ENCODE peak calls at places on chromosomes 6 and 20, in ten cellular contexts. One of them, this sample, is unnamed.

GRCh38 chr6:157322792-157323113 is 566 bp downstream of the TMEM242 start:
- DNase-seq in CD8-positive, alpha-beta T cell: no peak
- DNase-seq in astrocyte of the spinal cord: no peak
- DNase-seq in pancreas: no peak
- DNase-seq in upper lobe of right lung: no peak
- DNase-seq in CD8-positive, alpha-beta memory T cell: no peak
- DNase-seq in astrocyte: no peak
- DNase-seq in IMR-90: no peak
- DNase-seq in AG10803: no peak
- DNase-seq in cardiac fibroblast: no peak
- DNase-seq in this sample: no peak

GRCh38 chr20:50321797-50322480 is 131.3 kb downstream of the CEBPB start:
- DNase-seq in CD8-positive, alpha-beta T cell: no peak
- DNase-seq in astrocyte of the spinal cord: peak; percentile 69
- DNase-seq in pancreas: no peak
- DNase-seq in upper lobe of right lung: peak; percentile 83
- DNase-seq in CD8-positive, alpha-beta memory T cell: no peak
- DNase-seq in astrocyte: peak; percentile 72
- DNase-seq in IMR-90: peak; percentile 72
- DNase-seq in AG10803: peak; percentile 39
- DNase-seq in cardiac fibroblast: peak; percentile 54
- DNase-seq in this sample: no peak

GRCh38 chr6:13615802-13616140 is 636 bp downstream of the NOL7 start:
- DNase-seq in CD8-positive, alpha-beta T cell: peak; percentile 29
- DNase-seq in astrocyte of the spinal cord: no peak
- DNase-seq in pancreas: peak; percentile 37
- DNase-seq in upper lobe of right lung: peak; percentile 79
- DNase-seq in CD8-positive, alpha-beta memory T cell: peak; percentile 59
- DNase-seq in astrocyte: peak; percentile 35
- DNase-seq in IMR-90: peak; percentile 35
- DNase-seq in AG10803: peak; percentile 52
- DNase-seq in cardiac fibroblast: no peak
- DNase-seq in this sample: peak; percentile 53

GRCh38 chr6:38603966-38604365 is 35.8 kb downstream of the BTBD9 start:
- DNase-seq in CD8-positive, alpha-beta T cell: no peak
- DNase-seq in astrocyte of the spinal cord: no peak
- DNase-seq in pancreas: no peak
- DNase-seq in upper lobe of right lung: no peak
- DNase-seq in CD8-positive, alpha-beta memory T cell: no peak
- DNase-seq in astrocyte: peak; percentile 53
- DNase-seq in IMR-90: peak; percentile 50
- DNase-seq in AG10803: peak; percentile 62
- DNase-seq in cardiac fibroblast: peak; percentile 39
- DNase-seq in this sample: no peak

GRCh38 chr20:24379116-24379927 is 90.1 kb upstream of the SYNDIG1 start:
- DNase-seq in CD8-positive, alpha-beta T cell: no peak
- DNase-seq in astrocyte of the spinal cord: peak; percentile 52
- DNase-seq in pancreas: no peak
- DNase-seq in upper lobe of right lung: no peak
- DNase-seq in CD8-positive, alpha-beta memory T cell: no peak
- DNase-seq in astrocyte: peak; percentile 71
- DNase-seq in IMR-90: peak; percentile 33
- DNase-seq in AG10803: peak; percentile 79
- DNase-seq in cardiac fibroblast: peak; percentile 48
- DNase-seq in this sample: peak; percentile 59

GRCh38 chr20:53662595-53662994 is 69.0 kb upstream of the ZNF217 start:
- DNase-seq in CD8-positive, alpha-beta T cell: no peak
- DNase-seq in astrocyte of the spinal cord: no peak
- DNase-seq in pancreas: no peak
- DNase-seq in upper lobe of right lung: no peak
- DNase-seq in CD8-positive, alpha-beta memory T cell: no peak
- DNase-seq in astrocyte: no peak
- DNase-seq in IMR-90: no peak
- DNase-seq in AG10803: no peak
- DNase-seq in cardiac fibroblast: no peak
- DNase-seq in this sample: no peak

GRCh38 chr20:64065973-64066341 is 3.0 kb downstream of the TCEA2 start:
- DNase-seq in CD8-positive, alpha-beta T cell: no peak
- DNase-seq in astrocyte of the spinal cord: peak; percentile 81
- DNase-seq in pancreas: no peak
- DNase-seq in upper lobe of right lung: no peak
- DNase-seq in CD8-positive, alpha-beta memory T cell: peak; percentile 68
- DNase-seq in astrocyte: peak; percentile 77
- DNase-seq in IMR-90: peak; percentile 78
- DNase-seq in AG10803: peak; percentile 87
- DNase-seq in cardiac fibroblast: peak; percentile 80
- DNase-seq in this sample: peak; percentile 64

GRCh38 chr6:30743099-30744053 is 889 bp upstream of the FLOT1 start:
- DNase-seq in CD8-positive, alpha-beta T cell: no peak
- DNase-seq in astrocyte of the spinal cord: no peak
- DNase-seq in pancreas: peak; percentile 53
- DNase-seq in upper lobe of right lung: peak; percentile 73
- DNase-seq in CD8-positive, alpha-beta memory T cell: peak; percentile 50
- DNase-seq in astrocyte: no peak
- DNase-seq in IMR-90: peak; percentile 33
- DNase-seq in AG10803: no peak
- DNase-seq in cardiac fibroblast: peak; percentile 55
- DNase-seq in this sample: no peak

GRCh38 chr20:7984192-7984591 is 35.4 kb downstream of the TMX4 start:
- DNase-seq in CD8-positive, alpha-beta T cell: no peak
- DNase-seq in astrocyte of the spinal cord: no peak
- DNase-seq in pancreas: no peak
- DNase-seq in upper lobe of right lung: no peak
- DNase-seq in CD8-positive, alpha-beta memory T cell: no peak
- DNase-seq in astrocyte: no peak
- DNase-seq in IMR-90: no peak
- DNase-seq in AG10803: no peak
- DNase-seq in cardiac fibroblast: no peak
- DNase-seq in this sample: no peak

GRCh38 chr6:100335999-100336398 is 128.7 kb downstream of the SIM1 start:
- DNase-seq in CD8-positive, alpha-beta T cell: no peak
- DNase-seq in astrocyte of the spinal cord: no peak
- DNase-seq in pancreas: no peak
- DNase-seq in upper lobe of right lung: no peak
- DNase-seq in CD8-positive, alpha-beta memory T cell: no peak
- DNase-seq in astrocyte: no peak
- DNase-seq in IMR-90: no peak
- DNase-seq in AG10803: peak; percentile 80
- DNase-seq in cardiac fibroblast: peak; percentile 70
- DNase-seq in this sample: no peak

GRCh38 chr6:77511860-77512259 is 48.6 kb upstream of the HTR1B start:
- DNase-seq in CD8-positive, alpha-beta T cell: no peak
- DNase-seq in astrocyte of the spinal cord: no peak
- DNase-seq in pancreas: no peak
- DNase-seq in upper lobe of right lung: no peak
- DNase-seq in CD8-positive, alpha-beta memory T cell: no peak
- DNase-seq in astrocyte: no peak
- DNase-seq in IMR-90: no peak
- DNase-seq in AG10803: no peak
- DNase-seq in cardiac fibroblast: peak; percentile 2
- DNase-seq in this sample: no peak

GRCh38 chr6:74213995-74214394 is 518.0 kb downstream of the CD109 start:
- DNase-seq in CD8-positive, alpha-beta T cell: no peak
- DNase-seq in astrocyte of the spinal cord: no peak
- DNase-seq in pancreas: no peak
- DNase-seq in upper lobe of right lung: no peak
- DNase-seq in CD8-positive, alpha-beta memory T cell: no peak
- DNase-seq in astrocyte: no peak
- DNase-seq in IMR-90: peak; percentile 36
- DNase-seq in AG10803: no peak
- DNase-seq in cardiac fibroblast: no peak
- DNase-seq in this sample: no peak

GRCh38 chr20:37723668-37724067 is 29.8 kb downstream of the CTNNBL1 start:
- DNase-seq in CD8-positive, alpha-beta T cell: no peak
- DNase-seq in astrocyte of the spinal cord: no peak
- DNase-seq in pancreas: no peak
- DNase-seq in upper lobe of right lung: no peak
- DNase-seq in CD8-positive, alpha-beta memory T cell: no peak
- DNase-seq in astrocyte: no peak
- DNase-seq in IMR-90: no peak
- DNase-seq in AG10803: no peak
- DNase-seq in cardiac fibroblast: no peak
- DNase-seq in this sample: no peak

GRCh38 chr6:42724825-42725224 is 2.4 kb upstream of the PRPH2 start:
- DNase-seq in CD8-positive, alpha-beta T cell: no peak
- DNase-seq in astrocyte of the spinal cord: no peak
- DNase-seq in pancreas: no peak
- DNase-seq in upper lobe of right lung: no peak
- DNase-seq in CD8-positive, alpha-beta memory T cell: no peak
- DNase-seq in astrocyte: no peak
- DNase-seq in IMR-90: no peak
- DNase-seq in AG10803: no peak
- DNase-seq in cardiac fibroblast: no peak
- DNase-seq in this sample: no peak

GRCh38 chr6:10269814-10270472 is 144.9 kb downstream of the TFAP2A start:
- DNase-seq in CD8-positive, alpha-beta T cell: no peak
- DNase-seq in astrocyte of the spinal cord: peak; percentile 24
- DNase-seq in pancreas: no peak
- DNase-seq in upper lobe of right lung: no peak
- DNase-seq in CD8-positive, alpha-beta memory T cell: no peak
- DNase-seq in astrocyte: peak; percentile 20
- DNase-seq in IMR-90: no peak
- DNase-seq in AG10803: no peak
- DNase-seq in cardiac fibroblast: no peak
- DNase-seq in this sample: no peak

DNA sequence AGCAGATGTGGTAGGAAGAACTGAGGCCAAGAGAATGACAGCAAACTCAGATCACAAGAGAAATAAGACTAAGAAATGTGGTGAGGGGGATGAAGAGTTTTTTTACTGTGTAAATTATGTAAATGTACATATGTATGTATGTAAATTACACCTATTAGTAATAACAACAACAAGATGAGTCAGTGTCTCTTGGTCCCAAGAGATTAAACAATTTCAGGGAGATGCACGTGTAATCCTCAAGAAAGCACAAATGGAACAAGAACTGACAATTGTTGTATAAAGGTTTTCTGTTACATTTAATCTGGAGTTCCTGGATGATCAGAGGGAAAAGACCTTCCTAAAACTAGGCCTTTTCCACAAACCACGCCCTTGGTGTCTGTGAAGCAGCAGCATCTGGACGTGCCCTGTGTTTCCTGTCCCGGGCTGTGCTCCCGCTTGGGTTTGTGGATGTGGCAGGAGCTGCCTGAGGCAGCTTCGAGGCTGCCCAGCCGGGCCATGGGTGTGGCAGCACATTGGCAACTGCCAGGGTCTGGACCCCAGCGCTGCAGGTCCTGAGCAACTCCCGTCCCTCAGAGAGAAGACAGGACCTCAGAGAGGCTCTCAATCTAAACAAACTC is 999 bp downstream of the CLDN20 start:
- DNase-seq in CD8-positive, alpha-beta T cell: no peak
- DNase-seq in astrocyte of the spinal cord: no peak
- DNase-seq in pancreas: no peak
- DNase-seq in upper lobe of right lung: no peak
- DNase-seq in CD8-positive, alpha-beta memory T cell: no peak
- DNase-seq in astrocyte: no peak
- DNase-seq in IMR-90: no peak
- DNase-seq in AG10803: peak; percentile 66
- DNase-seq in cardiac fibroblast: peak; percentile 75
- DNase-seq in this sample: no peak
- H3K4me3 ChIP-seq in CD8-positive, alpha-beta T cell: no peak overlapping the region
- H3K4me3 ChIP-seq in astrocyte of the spinal cord: no peak overlapping the region
- H3K4me3 ChIP-seq in pancreas: no peak overlapping the region
- H3K4me3 ChIP-seq in upper lobe of right lung: no peak overlapping the region
- H3K4me3 ChIP-seq in CD8-positive, alpha-beta memory T cell: no peak overlapping the region
- H3K4me3 ChIP-seq in astrocyte: no peak overlapping the region
- H3K4me3 ChIP-seq in IMR-90: no peak overlapping the region
- H3K4me3 ChIP-seq in AG10803: no peak overlapping the region
- H3K4me3 ChIP-seq in cardiac fibroblast: no peak overlapping the region
- H3K4me3 ChIP-seq in this sample: no peak overlapping the region

DNA sequence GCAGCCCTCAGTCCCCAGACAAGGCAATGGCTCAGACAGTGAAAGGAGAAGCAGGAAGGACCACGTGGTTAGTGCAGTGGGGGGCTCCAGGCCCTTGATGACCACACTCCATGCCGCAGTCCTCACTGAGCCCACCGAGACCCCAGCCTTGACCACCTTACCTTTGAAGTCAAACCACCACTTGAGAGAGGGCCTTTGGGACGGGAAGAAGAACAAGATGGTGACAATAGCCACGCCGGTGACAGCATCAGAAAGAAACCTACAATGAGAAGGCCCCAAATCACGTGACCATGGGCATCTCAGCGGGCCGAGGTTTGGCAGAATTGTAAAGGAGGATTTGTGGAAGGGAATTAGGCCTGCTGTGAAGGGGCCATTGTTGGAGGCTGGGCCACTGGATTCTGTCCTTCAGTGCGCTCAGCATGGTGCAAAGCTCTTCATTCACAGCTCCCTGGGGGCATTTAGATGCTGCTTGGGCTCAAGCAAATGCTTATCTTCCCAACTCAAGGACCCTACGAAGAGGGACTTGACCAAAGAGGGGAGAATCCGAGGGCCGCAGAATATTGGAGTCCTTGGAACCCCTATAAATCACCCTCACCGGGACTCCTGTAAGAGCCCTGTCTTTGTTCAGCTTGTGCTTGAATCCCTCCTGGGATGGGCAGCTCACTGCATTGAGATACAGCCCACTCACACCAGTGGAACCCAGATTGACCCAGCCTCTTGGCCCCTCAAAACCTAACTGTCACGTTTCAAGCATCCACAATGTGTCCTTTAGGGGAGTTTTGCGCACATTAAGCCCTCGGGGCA is 33.2 kb upstream of the OCSTAMP start:
- DNase-seq in CD8-positive, alpha-beta T cell: no peak
- DNase-seq in astrocyte of the spinal cord: no peak
- DNase-seq in pancreas: no peak
- DNase-seq in upper lobe of right lung: no peak
- DNase-seq in CD8-positive, alpha-beta memory T cell: no peak
- DNase-seq in astrocyte: no peak
- DNase-seq in IMR-90: no peak
- DNase-seq in AG10803: no peak
- DNase-seq in cardiac fibroblast: no peak
- DNase-seq in this sample: no peak
- H3K4me3 ChIP-seq in CD8-positive, alpha-beta T cell: no peak overlapping the region
- H3K4me3 ChIP-seq in astrocyte of the spinal cord: no peak overlapping the region
- H3K4me3 ChIP-seq in pancreas: no peak overlapping the region
- H3K4me3 ChIP-seq in upper lobe of right lung: no peak overlapping the region
- H3K4me3 ChIP-seq in CD8-positive, alpha-beta memory T cell: no peak overlapping the region
- H3K4me3 ChIP-seq in astrocyte: no peak overlapping the region
- H3K4me3 ChIP-seq in IMR-90: no peak overlapping the region
- H3K4me3 ChIP-seq in AG10803: no peak overlapping the region
- H3K4me3 ChIP-seq in cardiac fibroblast: no peak overlapping the region
- H3K4me3 ChIP-seq in this sample: no peak overlapping the region

GRCh38 chr20:48825551-48825885 is 2.3 kb downstream of the PREX1 start:
- DNase-seq in CD8-positive, alpha-beta T cell: no peak
- DNase-seq in astrocyte of the spinal cord: no peak
- DNase-seq in pancreas: no peak
- DNase-seq in upper lobe of right lung: no peak
- DNase-seq in CD8-positive, alpha-beta memory T cell: no peak
- DNase-seq in astrocyte: no peak
- DNase-seq in IMR-90: no peak
- DNase-seq in AG10803: no peak
- DNase-seq in cardiac fibroblast: no peak
- DNase-seq in this sample: no peak
- H3K4me3 ChIP-seq in CD8-positive, alpha-beta T cell: peak overlapping the region; percentile 65
- H3K4me3 ChIP-seq in astrocyte of the spinal cord: no peak overlapping the region
- H3K4me3 ChIP-seq in pancreas: no peak overlapping the region
- H3K4me3 ChIP-seq in upper lobe of right lung: peak overlapping the region; percentile 66
- H3K4me3 ChIP-seq in CD8-positive, alpha-beta memory T cell: peak overlapping the region; percentile 79
- H3K4me3 ChIP-seq in astrocyte: no peak overlapping the region
- H3K4me3 ChIP-seq in IMR-90: no peak overlapping the region
- H3K4me3 ChIP-seq in AG10803: no peak overlapping the region
- H3K4me3 ChIP-seq in cardiac fibroblast: no peak overlapping the region
- H3K4me3 ChIP-seq in this sample: no peak overlapping the region

GRCh38 chr20:38873050-38873581 is 53.1 kb upstream of the FAM83D start:
- DNase-seq in CD8-positive, alpha-beta T cell: peak; percentile 58
- DNase-seq in astrocyte of the spinal cord: no peak
- DNase-seq in pancreas: no peak
- DNase-seq in upper lobe of right lung: no peak
- DNase-seq in CD8-positive, alpha-beta memory T cell: peak; percentile 92
- DNase-seq in astrocyte: no peak
- DNase-seq in IMR-90: no peak
- DNase-seq in AG10803: no peak
- DNase-seq in cardiac fibroblast: no peak
- DNase-seq in this sample: no peak
- H3K4me3 ChIP-seq in CD8-positive, alpha-beta T cell: peak overlapping the region; percentile 31
- H3K4me3 ChIP-seq in astrocyte of the spinal cord: no peak overlapping the region
- H3K4me3 ChIP-seq in pancreas: no peak overlapping the region
- H3K4me3 ChIP-seq in upper lobe of right lung: no peak overlapping the region
- H3K4me3 ChIP-seq in CD8-positive, alpha-beta memory T cell: peak overlapping the region; percentile 21
- H3K4me3 ChIP-seq in astrocyte: no peak overlapping the region
- H3K4me3 ChIP-seq in IMR-90: no peak overlapping the region
- H3K4me3 ChIP-seq in AG10803: no peak overlapping the region
- H3K4me3 ChIP-seq in cardiac fibroblast: no peak overlapping the region
- H3K4me3 ChIP-seq in this sample: no peak overlapping the region

This sample was measured in SJSA1.